ENCODE peak calls at places on chromosomes 11 and 22, in five cellular contexts. C is SJSA1; U is HAP-1; T is CD8-positive, alpha-beta T cell; G is effector memory CD4-positive, alpha-beta T cell. S is an unnamed sample.

GRCh38 chr11:74318241-74318932 is 6.9 kb upstream of the P4HA3 start:
- DNase-seq in C (no peak), U (peak; percentile 66), T (no peak), G (no peak), S (no peak)

GRCh38 chr11:121466063-121466794 is 13.5 kb upstream of the SORL1-AS1 start:
- DNase-seq in C (peak; percentile 91), U (peak; percentile 83), T (no peak), G (peak; percentile 40), S (peak; percentile 47)

GRCh38 chr11:119316729-119317591 is at the start of gene MCAM:
- DNase-seq in C (no peak), U (peak; percentile 72), T (no peak), G (no peak), S (no peak)

GRCh38 chr11:534592-535518 is 521 bp downstream of the HRAS start:
- DNase-seq in C (peak; percentile 26), U (peak; percentile 43), T (no peak), G (no peak), S (peak; percentile 34)

GRCh38 chr11:35487532-35488078 is 37.8 kb downstream of the PAMR1 start:
- DNase-seq in C (peak; percentile 63), U (peak; percentile 68), T (no peak), G (no peak), S (no peak)

GRCh38 chr11:122367809-122368231 is 251.8 kb upstream of the BLID start:
- DNase-seq in C (no peak), U (peak; percentile 36), T (no peak), G (no peak), S (no peak)

GRCh38 chr22:41822289-41823057 is 10.4 kb upstream of the SREBF2 start:
- DNase-seq in C (no peak), U (no peak), T (no peak), G (no peak), S (peak; percentile 77)

GRCh38 chr11:99257131-99257530 is 236.4 kb downstream of the CNTN5 start:
- DNase-seq in C (no peak), U (no peak), T (no peak), G (no peak), S (no peak)

GRCh38 chr11:82356316-82356715 is 377.3 kb downstream of the FAM181B start:
- DNase-seq in C (no peak), U (no peak), T (no peak), G (no peak), S (no peak)

GRCh38 chr11:85299247-85299646 is 327.9 kb downstream of the DLG2 start:
- DNase-seq in C (no peak), U (peak; percentile 37), T (no peak), G (no peak), S (no peak)

GRCh38 chr22:39278040-39278439 is 33.3 kb upstream of the PDGFB start:
- DNase-seq in C (peak; percentile 79), U (no peak), T (no peak), G (no peak), S (no peak)

GRCh38 chr11:95412074-95412473 is 181.1 kb upstream of the SESN3 start:
- DNase-seq in C (no peak), U (peak; percentile 42), T (no peak), G (no peak), S (no peak)

GRCh38 chr11:67024966-67025365 is 2.0 kb downstream of the SYT12 start:
- DNase-seq in C (no peak), U (no peak), T (no peak), G (no peak), S (no peak)

GRCh38 chr22:44623771-44624510 is 78.1 kb upstream of the PRR5 start:
- DNase-seq in C (no peak), U (peak; percentile 48), T (no peak), G (no peak), S (no peak)

GRCh38 chr11:110376711-110377324 is 52.9 kb upstream of the FDX1 start:
- DNase-seq in C (peak; percentile 78), U (peak; percentile 90), T (no peak), G (no peak), S (no peak)

GRCh38 chr11:115298613-115299012 is 205.6 kb downstream of the CADM1 start:
- DNase-seq in C (no peak), U (no peak), T (no peak), G (no peak), S (no peak)

GRCh38 chr11:117523680-117524079 is 196.0 kb downstream of the CEP164 start:
- DNase-seq in C (no peak), U (no peak), T (no peak), G (no peak), S (no peak)

GRCh38 chr11:119700536-119701346 is 28.3 kb downstream of the NECTIN1 start:
- DNase-seq in C (no peak), U (no peak), T (no peak), G (no peak), S (no peak)

DNA sequence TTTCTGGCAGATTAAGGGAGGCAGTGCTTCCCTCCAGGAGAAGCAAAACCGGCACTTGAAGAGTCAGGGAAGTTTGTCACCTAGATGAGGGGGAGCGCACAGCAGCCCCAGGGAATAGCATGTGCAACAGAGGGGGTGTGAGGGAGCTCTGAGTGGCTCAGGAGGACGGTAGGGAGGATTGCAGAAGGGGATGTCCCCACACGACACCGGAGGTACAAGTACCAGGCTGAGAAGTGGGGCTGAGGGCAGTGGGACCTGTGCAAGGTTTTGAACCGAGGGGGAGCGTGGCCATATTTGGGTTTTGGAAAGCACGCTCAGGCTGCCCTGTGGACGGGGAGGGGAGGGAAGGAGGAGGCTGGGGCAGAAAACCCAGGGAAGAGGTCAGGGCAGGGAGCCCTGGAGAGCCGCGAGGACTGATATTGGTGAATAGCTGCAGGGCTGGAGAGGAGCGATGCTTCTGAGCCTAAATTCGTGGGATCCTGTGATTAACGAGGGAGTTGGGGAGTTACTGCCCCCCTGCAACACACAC is 17.9 kb upstream of the TMPRSS6 start:
- DNase-seq in C (no peak), U (no peak), T (no peak), G (no peak), S (no peak)
- H3K4me1 ChIP-seq in C (peaks cover 4% of the 10 kb centered on the region), U (no peaks in the 10 kb centered on the region), T (peaks cover 18% of the 10 kb centered on the region), G (peaks cover 13% of the 10 kb centered on the region), S (peaks cover 31% of the 10 kb centered on the region)

GRCh38 chr11:3044915-3045314 is 12.3 kb downstream of the CARS1 start:
- DNase-seq in C (no peak), U (no peak), T (no peak), G (no peak), S (no peak)

GRCh38 chr11:3046190-3046589 is 11.0 kb downstream of the CARS1 start:
- DNase-seq in C (no peak), U (peak; percentile 31), T (no peak), G (no peak), S (no peak)

GRCh38 chr11:3047637-3048036 is 9.6 kb downstream of the CARS1 start:
- DNase-seq in C (no peak), U (no peak), T (no peak), G (no peak), S (no peak)

GRCh38 chr11:3044004-3044403 is 13.2 kb downstream of the CARS1 start:
- DNase-seq in C (no peak), U (no peak), T (no peak), G (no peak), S (no peak)

DNA sequence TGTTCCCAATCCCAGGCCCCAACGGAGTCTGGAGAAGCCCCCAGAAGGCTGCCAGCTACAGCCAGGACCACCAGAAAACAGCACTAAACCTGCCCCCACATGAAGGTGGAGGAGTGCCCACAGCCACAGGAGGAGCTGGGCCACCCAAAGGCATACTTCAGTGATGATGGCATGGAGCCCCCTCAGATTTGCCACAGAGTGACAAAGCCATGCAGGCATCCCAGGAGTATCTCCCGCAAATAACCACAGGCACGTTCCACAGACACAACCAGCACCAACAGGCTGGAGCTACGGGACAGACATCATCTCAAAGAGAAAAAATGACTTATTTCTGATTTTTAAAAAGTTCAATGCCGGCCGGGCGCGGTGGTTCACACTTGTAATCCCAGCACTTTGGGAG is 10.6 kb downstream of the CARS1 start:
- DNase-seq in C (no peak), U (no peak), T (no peak), G (no peak), S (no peak)
- H3K4me1 ChIP-seq in C (peaks cover 16% of the 10 kb centered on the region), U (no peaks in the 10 kb centered on the region), T (no peaks in the 10 kb centered on the region), G (peaks cover 15% of the 10 kb centered on the region), S (peaks cover 19% of the 10 kb centered on the region)

GRCh38 chr22:46736705-46737104 is 1.3 kb downstream of the CERK start:
- DNase-seq in C (no peak), U (no peak), T (no peak), G (no peak), S (no peak)

GRCh38 chr22:46737105-46737975 is 712 bp downstream of the CERK start:
- DNase-seq in C (no peak), U (peak; percentile 57), T (no peak), G (peak; percentile 27), S (peak; percentile 75)

GRCh38 chr22:46737976-46738641 is at the start of gene CERK:
- DNase-seq in C (peak; percentile 88), U (peak; percentile 92), T (peak; percentile 39), G (peak; percentile 65), S (peak; percentile 63)

GRCh38 chr22:46734830-46735453 is 3.1 kb downstream of the CERK start:
- DNase-seq in C (no peak), U (no peak), T (peak; percentile 41), G (peak; percentile 80), S (peak; percentile 52)

DNA sequence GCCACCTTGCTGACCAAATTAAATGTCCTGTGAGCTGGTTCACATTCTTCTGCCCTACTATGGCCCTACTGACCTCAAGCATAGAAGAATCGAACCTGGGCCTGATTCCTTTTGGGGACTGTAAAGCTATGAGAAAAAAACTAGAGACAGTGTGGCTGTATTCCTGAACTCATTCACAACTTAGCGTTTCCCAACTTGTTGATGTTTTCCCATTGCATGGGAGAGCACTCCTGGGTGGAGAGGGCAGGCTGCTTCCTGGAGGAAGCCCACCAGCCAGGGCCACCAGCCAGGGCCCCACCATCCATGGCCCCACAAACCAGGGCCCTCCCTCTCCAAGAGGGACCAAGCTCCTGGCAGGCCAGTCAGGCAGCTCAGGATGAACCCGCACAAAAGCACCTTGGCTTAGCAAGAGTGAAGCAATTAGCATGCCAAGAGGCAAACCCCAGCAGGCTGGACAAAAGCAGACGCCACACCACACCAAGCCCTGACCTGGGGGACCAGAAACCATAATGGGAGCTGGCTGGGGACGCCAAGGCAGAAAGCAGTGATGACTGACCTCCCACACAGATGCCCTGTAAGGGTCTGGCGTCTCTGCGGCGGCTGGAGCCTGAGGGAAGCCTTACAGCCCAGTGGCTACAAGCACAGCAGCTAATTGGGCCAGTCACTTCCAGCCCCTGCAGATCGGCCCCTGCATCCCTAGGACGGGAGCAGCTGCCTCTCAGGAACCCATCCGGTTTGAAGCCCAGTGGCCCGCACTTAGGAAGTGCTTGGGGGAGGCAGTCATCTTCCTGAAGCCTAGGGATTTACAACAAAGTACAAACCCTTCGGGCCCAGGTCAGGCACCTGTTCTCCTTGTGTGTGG is 2.1 kb downstream of the CERK start:
- DNase-seq in C (no peak), U (no peak), T (no peak), G (no peak), S (no peak)
- H3K4me1 ChIP-seq in C (peaks cover 32% of the 10 kb centered on the region), U (peaks cover 11% of the 10 kb centered on the region), T (peaks cover 58% of the 10 kb centered on the region), G (peaks cover 58% of the 10 kb centered on the region), S (peaks cover 61% of the 10 kb centered on the region)

GRCh38 chr22:36447634-36448033 is 33.8 kb downstream of the TXN2 start:
- DNase-seq in C (no peak), U (no peak), T (no peak), G (no peak), S (no peak)
- H3K4me1 ChIP-seq in C (peaks cover 25% of the 10 kb centered on the region), U (no peaks in the 10 kb centered on the region), T (peaks cover 46% of the 10 kb centered on the region), G (peaks cover 38% of the 10 kb centered on the region), S (peaks cover 21% of the 10 kb centered on the region)